ENCODE peak calls at places on chromosomes 16 and 17, in five cellular contexts. P, Z, O, M and C are unnamed samples.

GRCh38 chr17:81097134-81097942 is 62.4 kb downstream of the BAIAP2 start:
- DNase-seq in P (peak), Z (peak), O (peak), M (no peak), C (peak)

GRCh38 chr16:84501077-84501735 is 3.3 kb downstream of the MEAK7 start:
- DNase-seq in P (peak), Z (no peak), O (no peak), M (no peak), C (no peak)

GRCh38 chr17:9768381-9768934 is 22.9 kb downstream of the DHRS7C start:
- DNase-seq in P (peak), Z (peak), O (peak), M (no peak), C (no peak)

GRCh38 chr16:57622361-57623250 is 5.8 kb upstream of the ADGRG1 start:
- DNase-seq in P (no peak), Z (no peak), O (no peak), M (no peak), C (no peak)

GRCh38 chr16:22070361-22071351 is 21.7 kb upstream of the VWA3A start:
- DNase-seq in P (no peak), Z (no peak), O (no peak), M (no peak), C (no peak)

GRCh38 chr16:66824006-66824405 is 6.8 kb downstream of the NAE1 start:
- DNase-seq in P (no peak), Z (no peak), O (no peak), M (no peak), C (no peak)

GRCh38 chr17:8275421-8276290 is 12.8 kb upstream of the RANGRF start:
- DNase-seq in P (no peak), Z (no peak), O (no peak), M (no peak), C (no peak)

GRCh38 chr17:28879886-28880571 is 17.5 kb downstream of the FLOT2 start:
- DNase-seq in P (no peak), Z (no peak), O (no peak), M (no peak), C (no peak)

GRCh38 chr17:59641799-59642484 is 22.2 kb downstream of the CLTC start:
- DNase-seq in P (no peak), Z (no peak), O (no peak), M (peak), C (no peak)

GRCh38 chr16:75106351-75107274 is 10.0 kb downstream of the LDHD start:
- DNase-seq in P (no peak), Z (no peak), O (no peak), M (no peak), C (no peak)

GRCh38 chr17:73833779-73834613 is 189.8 kb upstream of the SDK2 start:
- DNase-seq in P (no peak), Z (no peak), O (no peak), M (no peak), C (no peak)

GRCh38 chr17:55295411-55296170 is 30.8 kb downstream of the HLF start:
- DNase-seq in P (peak), Z (peak), O (peak), M (no peak), C (peak)

GRCh38 chr16:4882261-4882632 is 35.0 kb downstream of the UBN1 start:
- DNase-seq in P (no peak), Z (peak), O (peak), M (no peak), C (no peak)

GRCh38 chr16:31485571-31485970 is 2.6 kb downstream of the SLC5A2 start:
- DNase-seq in P (no peak), Z (no peak), O (no peak), M (no peak), C (no peak)

GRCh38 chr16:87266846-87267245 is 50.3 kb downstream of the C16orf95 start:
- DNase-seq in P (no peak), Z (peak), O (no peak), M (no peak), C (no peak)

GRCh38 chr16:87265261-87265660 is 51.9 kb downstream of the C16orf95 start:
- DNase-seq in P (no peak), Z (no peak), O (no peak), M (no peak), C (no peak)

GRCh38 chr16:87263418-87264052 is 53.7 kb downstream of the C16orf95 start:
- DNase-seq in P (peak), Z (no peak), O (no peak), M (no peak), C (no peak)

GRCh38 chr16:87267566-87267965 is 49.6 kb downstream of the C16orf95 start:
- DNase-seq in P (no peak), Z (no peak), O (no peak), M (no peak), C (no peak)

DNA sequence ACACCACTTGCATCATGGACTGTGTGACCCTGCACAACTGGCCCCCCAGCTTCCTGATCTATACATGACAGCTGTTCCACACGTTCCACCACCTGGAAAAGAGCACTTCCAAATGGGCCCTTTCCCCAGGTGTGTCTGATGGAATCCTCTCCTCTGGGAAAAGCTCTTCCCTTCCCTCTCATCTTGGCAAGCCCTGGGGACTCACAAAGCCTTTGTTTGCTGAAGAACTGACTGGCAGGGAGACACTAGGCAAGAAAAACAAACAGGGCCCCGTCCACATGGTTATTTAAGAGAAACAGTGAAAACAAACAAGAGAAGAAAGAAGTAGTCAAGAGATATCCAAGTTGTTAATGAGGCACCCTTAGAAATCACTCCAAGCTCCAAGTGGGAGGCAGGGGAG is 52.6 kb downstream of the C16orf95 start:
- DNase-seq in P (no peak), Z (no peak), O (no peak), M (no peak), C (no peak)
- TF ChIP-seq YY1 in P (no peak), Z (no peak), O (no peak), M (no peak), C (no peak)

GRCh38 chr16:80367037-80367658 is 173.6 kb upstream of the DYNLRB2 start:
- DNase-seq in P (no peak), Z (no peak), O (no peak), M (no peak), C (no peak)

GRCh38 chr16:80366023-80366422 is 174.8 kb upstream of the DYNLRB2 start:
- DNase-seq in P (no peak), Z (no peak), O (no peak), M (no peak), C (no peak)

GRCh38 chr16:80369138-80369537 is 171.7 kb upstream of the DYNLRB2 start:
- DNase-seq in P (no peak), Z (no peak), O (no peak), M (no peak), C (no peak)

GRCh38 chr16:80372341-80372740 is 168.5 kb upstream of the DYNLRB2 start:
- DNase-seq in P (no peak), Z (no peak), O (no peak), M (no peak), C (peak)

DNA sequence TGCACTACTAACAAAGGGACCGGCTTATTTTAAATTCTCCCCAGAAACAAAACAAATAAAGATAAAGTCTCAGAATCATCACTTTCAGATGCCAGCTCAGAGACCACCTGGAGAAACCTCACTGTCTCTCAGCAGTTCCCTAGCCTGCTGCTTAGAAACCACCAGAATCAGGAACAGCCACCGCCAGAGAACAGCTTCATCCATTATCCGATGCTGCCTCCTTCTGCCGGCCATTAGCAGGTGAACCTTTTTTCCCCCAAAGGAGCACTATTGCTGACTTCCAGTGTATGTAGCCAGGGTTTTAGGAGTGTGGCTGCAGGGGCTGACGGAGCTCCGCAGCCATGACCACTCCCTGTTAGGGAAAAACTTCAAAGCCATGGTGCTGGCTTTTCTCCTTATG is 171.2 kb upstream of the DYNLRB2 start:
- DNase-seq in P (no peak), Z (peak), O (no peak), M (no peak), C (peak)
- TF ChIP-seq YY1 in P (no peak), Z (no peak), O (no peak), M (no peak), C (no peak)

DNA sequence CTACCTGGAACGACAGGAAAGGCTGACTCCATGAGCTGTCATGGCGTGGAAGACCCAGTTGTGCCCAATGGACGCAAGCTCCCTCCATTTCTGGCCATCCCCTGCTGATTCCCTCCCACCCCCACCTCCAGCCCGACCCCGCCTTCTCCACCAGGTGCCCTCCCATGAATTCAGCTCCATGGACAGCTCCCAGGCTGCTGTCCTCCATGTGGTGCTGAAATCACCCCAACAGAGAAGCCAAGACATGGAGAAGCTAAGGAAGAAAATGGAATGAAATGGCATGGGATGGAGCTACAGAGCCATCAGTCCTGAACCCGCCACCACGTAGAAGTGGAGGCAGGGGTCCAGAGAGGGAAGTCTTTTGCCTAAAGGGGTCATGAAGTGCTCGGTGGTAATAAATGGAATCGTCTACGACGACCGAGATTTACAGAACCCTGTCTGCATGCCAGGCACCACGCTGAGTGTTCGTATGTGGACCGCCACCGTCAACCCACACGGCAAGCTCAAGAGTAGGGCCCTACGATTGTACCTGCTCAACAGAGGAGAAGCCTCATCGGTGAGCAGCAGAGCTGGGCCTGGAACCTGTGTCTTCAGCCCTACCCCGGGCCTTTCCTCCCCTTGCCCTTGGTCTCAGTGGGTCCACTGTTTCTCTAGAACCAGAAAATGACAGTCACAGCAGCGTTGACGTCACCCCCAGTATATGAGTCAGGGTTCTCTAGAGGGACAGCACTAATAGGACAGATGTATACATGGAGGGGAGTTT is 9.3 kb upstream of the ZC3H18 start:
- DNase-seq in P (no peak), Z (no peak), O (peak), M (no peak), C (no peak)
- TF ChIP-seq YY1 in P (no peak), Z (no peak), O (peak), M (no peak), C (no peak)

GRCh38 chr17:66971730-66972441 is 7.4 kb downstream of the CACNG4 start:
- DNase-seq in P (no peak), Z (peak), O (no peak), M (no peak), C (no peak)
- TF ChIP-seq YY1 in P (no peak), Z (no peak), O (no peak), M (no peak), C (no peak)

GRCh38 chr17:63929860-63930766 is 2.0 kb downstream of the CD79B start:
- DNase-seq in P (no peak), Z (peak), O (no peak), M (no peak), C (no peak)
- TF ChIP-seq YY1 in P (no peak), Z (no peak), O (no peak), M (no peak), C (no peak)